ENCODE peak calls at places on chromosomes 5 and 9, in six cellular contexts. L, I, T, C, Z and Y are unnamed samples.

GRCh38 chr9:110099236-110099741 is 108.7 kb downstream of the C9orf152 start:
- DNase-seq in C (no peak), Z (peak), L (peak), T (no peak), I (no peak), Y (peak)

GRCh38 chr5:90111354-90112070 is 298.0 kb downstream of the CETN3 start:
- DNase-seq in Z (peak), T (no peak), C (no peak), L (no peak), I (no peak), Y (no peak)

GRCh38 chr9:95010431-95010838 is 283.9 kb downstream of the AOPEP start:
- DNase-seq in T (no peak), I (no peak), C (no peak), L (no peak), Z (no peak), Y (no peak)

GRCh38 chr9:129182625-129183494 is 4.8 kb upstream of the IER5L start:
- DNase-seq in I (peak), C (peak), T (no peak), L (no peak), Z (peak), Y (no peak)

GRCh38 chr9:37969130-37969529 is 65.2 kb upstream of the SLC25A51 start:
- DNase-seq in C (peak), L (no peak), T (peak), Z (no peak), I (no peak), Y (no peak)

GRCh38 chr5:115342593-115343377 is 46.3 kb upstream of the CCDC112 start:
- DNase-seq in C (no peak), T (no peak), I (no peak), Z (peak), L (no peak), Y (no peak)

GRCh38 chr5:9903806-9904205 is 273.7 kb upstream of the TAS2R1 start:
- DNase-seq in Z (peak), I (no peak), L (no peak), C (no peak), T (no peak), Y (no peak)

GRCh38 chr5:2749514-2750025 is 1.9 kb downstream of the IRX2 start:
- DNase-seq in C (no peak), I (no peak), Z (peak), L (no peak), T (no peak), Y (no peak)

GRCh38 chr9:113154936-113155335 is 4.1 kb downstream of the SLC31A2 start:
- DNase-seq in C (no peak), L (no peak), I (no peak), Z (no peak), T (no peak), Y (no peak)

GRCh38 chr9:15999422-16000339 is 446.8 kb downstream of the CCDC171 start:
- DNase-seq in I (no peak), L (no peak), C (peak), Z (peak), T (no peak), Y (peak)

GRCh38 chr5:112776301-112776856 is 38.7 kb downstream of the APC start:
- DNase-seq in Z (peak), L (no peak), I (no peak), C (no peak), T (no peak), Y (peak)

GRCh38 chr9:123235448-123235847 is 32.9 kb downstream of the STRBP start:
- DNase-seq in Z (no peak), T (no peak), I (no peak), L (no peak), C (no peak), Y (no peak)

GRCh38 chr5:157890825-157891587 is 32.1 kb upstream of the CLINT1 start:
- DNase-seq in T (no peak), C (no peak), I (no peak), L (no peak), Z (no peak), Y (no peak)

GRCh38 chr5:120413706-120414105 is 50.4 kb upstream of the PRR16 start:
- DNase-seq in I (no peak), T (no peak), Z (peak), C (no peak), L (no peak), Y (no peak)

GRCh38 chr9:19162956-19163355 is 35.7 kb upstream of the PLIN2 start:
- DNase-seq in I (no peak), Z (peak), L (no peak), T (peak), C (no peak), Y (no peak)

GRCh38 chr9:35729700-35730485 is 2.1 kb downstream of the TLN1 start:
- DNase-seq in Z (peak), C (peak), T (peak), L (no peak), I (no peak), Y (peak)

GRCh38 chr5:56410696-56411095 is 177.6 kb upstream of the ANKRD55 start:
- DNase-seq in C (no peak), Z (no peak), L (no peak), I (no peak), T (no peak), Y (no peak)

GRCh38 chr5:124061663-124062062 is 549.7 kb downstream of the CSNK1G3 start:
- DNase-seq in C (no peak), T (peak), Z (peak), I (no peak), L (no peak), Y (no peak)

GRCh38 chr5:134545070-134545868 is 19.8 kb downstream of the JADE2 start:
- DNase-seq in Z (no peak), I (no peak), T (peak), L (peak), C (no peak), Y (no peak)

GRCh38 chr9:129108083-129108804 is 2.3 kb downstream of the CRAT start:
- DNase-seq in L (no peak), Z (no peak), C (no peak), T (no peak), I (no peak), Y (no peak)

GRCh38 chr5:90940227-90940995 is 381.8 kb downstream of the ADGRV1 start:
- DNase-seq in C (peak), T (peak), Z (peak), L (no peak), I (peak), Y (peak)

GRCh38 chr5:107936532-107936931 is 265.8 kb upstream of the EFNA5 start:
- DNase-seq in T (no peak), L (no peak), C (no peak), I (no peak), Z (no peak), Y (no peak)

GRCh38 chr5:123719004-123719403 is 207.0 kb downstream of the CSNK1G3 start:
- DNase-seq in Z (no peak), T (no peak), C (no peak), L (no peak), I (no peak), Y (no peak)

GRCh38 chr9:135156525-135157510 is 69.3 kb downstream of the OLFM1 start:
- DNase-seq in T (peak), I (peak), Z (peak), C (peak), L (no peak), Y (peak)

GRCh38 chr9:126688617-126689016 is 74.9 kb downstream of the LMX1B start:
- DNase-seq in T (no peak), L (no peak), I (no peak), Z (no peak), C (no peak), Y (no peak)

GRCh38 chr5:40437452-40437861 is 242.3 kb upstream of the PTGER4 start:
- DNase-seq in Z (peak), L (no peak), T (peak), C (peak), I (no peak), Y (peak)

GRCh38 chr9:88808019-88808656 is 183.1 kb upstream of the S1PR3 start:
- DNase-seq in I (no peak), T (no peak), L (peak), C (no peak), Z (peak), Y (no peak)

GRCh38 chr5:136594416-136594815 is 229.1 kb upstream of the TRPC7 start:
- DNase-seq in I (no peak), T (no peak), C (no peak), Z (no peak), L (no peak), Y (no peak)

GRCh38 chr5:59799668-59800374 is 93.7 kb downstream of the PDE4D start:
- DNase-seq in T (no peak), Z (peak), C (peak), I (peak), L (no peak), Y (peak)

GRCh38 chr5:97929383-97929782 is 746.3 kb upstream of the RIOK2 start:
- DNase-seq in L (no peak), C (no peak), Z (no peak), I (no peak), T (no peak), Y (no peak)

GRCh38 chr9:129583308-129584038 is 37.4 kb downstream of the C9orf50 start:
- DNase-seq in I (no peak), L (no peak), C (no peak), T (peak), Z (no peak), Y (no peak)

GRCh38 chr9:98850851-98851729 is 43.6 kb downstream of the GALNT12 start:
- DNase-seq in I (no peak), Z (no peak), T (no peak), L (peak), C (no peak), Y (no peak)

GRCh38 chr9:134491436-134491835 is 150.2 kb upstream of the COL5A1 start:
- DNase-seq in C (no peak), I (no peak), L (peak), Z (no peak), T (no peak), Y (no peak)

GRCh38 chr5:26582350-26583040 is 455.9 kb downstream of the CDH9 start:
- DNase-seq in T (no peak), L (no peak), Z (peak), C (no peak), I (no peak), Y (no peak)

GRCh38 chr9:16321461-16322119 is 548.9 kb downstream of the BNC2 start:
- DNase-seq in L (peak), Z (peak), I (peak), T (peak), C (no peak), Y (no peak)

GRCh38 chr5:153429734-153430133 is 60.7 kb upstream of the GRIA1 start:
- DNase-seq in C (no peak), I (no peak), L (no peak), T (no peak), Z (no peak), Y (no peak)

GRCh38 chr5:82538339-82539034 is 260.3 kb upstream of the RPS23 start:
- DNase-seq in T (no peak), C (no peak), L (no peak), I (no peak), Z (no peak), Y (no peak)

GRCh38 chr9:4333787-4334186 is 33.9 kb upstream of the GLIS3 start:
- DNase-seq in Z (no peak), T (no peak), C (no peak), I (no peak), L (no peak), Y (no peak)

GRCh38 chr5:82748688-82749091 is 328.5 kb downstream of the TMEM167A start:
- DNase-seq in C (no peak), Z (no peak), L (no peak), I (no peak), T (no peak), Y (no peak)

GRCh38 chr5:73118331-73119011 is 1.9 kb upstream of the TMEM171 start:
- DNase-seq in L (no peak), Z (no peak), C (peak), I (no peak), T (no peak), Y (no peak)

DNA sequence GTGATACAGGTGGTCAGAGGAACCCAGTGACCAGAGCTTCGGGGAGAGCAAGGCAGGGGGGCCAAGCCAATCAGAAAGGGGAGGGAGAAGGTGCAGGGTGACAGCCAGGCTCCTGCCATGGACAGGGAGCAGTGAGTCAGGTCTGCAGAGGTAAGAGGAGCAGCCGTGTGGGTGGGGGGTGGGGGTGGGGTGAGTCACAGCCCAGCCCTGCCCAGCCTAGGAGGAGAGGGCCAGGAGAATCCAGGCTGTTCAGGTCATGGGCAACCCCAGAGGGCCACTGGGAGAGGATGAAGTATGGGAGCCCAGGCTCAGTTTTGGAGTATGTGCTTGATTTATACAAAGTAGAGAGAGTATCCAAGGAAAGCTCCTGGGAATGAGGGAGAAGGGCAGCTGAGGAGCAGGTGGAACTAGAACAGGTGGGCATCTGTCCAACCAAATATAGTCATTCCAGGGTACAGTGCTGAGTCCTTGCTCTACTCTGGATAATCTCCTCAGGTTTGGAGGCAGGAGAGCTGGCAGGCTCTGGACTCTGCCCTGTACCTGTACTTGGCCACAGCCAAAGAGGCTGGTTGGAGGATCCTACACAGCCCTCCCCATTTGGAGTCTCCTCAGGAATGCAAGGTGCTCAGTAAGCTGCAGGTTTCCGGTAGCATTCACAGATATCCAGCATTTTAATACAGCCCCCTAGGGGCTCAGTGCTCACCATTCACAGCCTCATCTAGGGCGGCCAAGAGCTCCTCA is 1.6 kb downstream of the HBEGF start:
- DNase-seq in L (no peak), T (no peak), I (no peak), C (peak), Z (peak), Y (peak)
- TF ChIP-seq CTCF in L (no peak), T (no peak), I (no peak), C (no peak), Z (no peak), Y (no peak)

GRCh38 chr5:77218263-77218662 is 7.8 kb downstream of the PDE8B start:
- DNase-seq in I (no peak), L (no peak), Z (peak), T (no peak), C (no peak), Y (peak)
- TF ChIP-seq CTCF in I (peak), L (no peak), Z (no peak), T (no peak), C (no peak), Y (no peak)

DNA sequence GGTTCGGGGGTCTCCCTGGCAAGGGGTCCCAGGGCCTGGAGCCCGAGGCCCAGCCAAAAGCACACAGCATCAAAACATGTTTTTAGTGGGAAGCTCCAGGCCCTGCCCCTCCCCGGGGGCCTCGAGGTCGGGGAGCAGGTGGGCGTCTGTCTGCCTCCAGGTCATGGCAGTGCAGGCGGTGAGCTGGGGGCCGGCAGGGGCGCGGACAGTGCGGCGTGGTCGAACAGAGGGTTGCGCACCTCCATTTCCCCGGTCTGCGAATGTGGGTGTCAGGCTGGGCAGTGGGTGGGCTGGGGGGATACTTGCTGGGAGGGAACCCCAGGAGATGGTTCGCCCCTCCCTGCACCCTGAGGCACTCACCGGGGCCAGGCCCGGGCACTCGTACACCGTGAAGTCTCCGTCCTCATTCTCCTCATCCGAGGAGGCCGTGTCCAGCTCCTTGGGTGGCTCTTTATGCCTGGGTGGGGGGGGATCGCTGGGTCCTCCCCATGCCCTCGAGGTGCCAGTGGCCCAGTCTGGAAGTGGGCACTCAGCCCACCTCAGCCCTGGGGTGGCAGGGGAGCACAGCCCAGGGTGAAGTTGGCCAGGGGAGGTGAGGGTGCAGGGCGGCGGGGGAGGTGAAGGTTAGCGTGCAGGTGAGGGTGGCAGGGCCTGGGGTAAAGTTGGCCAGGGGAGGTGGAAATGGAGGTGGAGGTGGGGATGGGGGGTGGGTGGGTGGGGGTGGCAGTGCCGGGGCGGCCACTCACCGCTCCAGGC is 6.2 kb downstream of the NPDC1 start:
- DNase-seq in C (no peak), I (no peak), L (no peak), Z (no peak), T (no peak), Y (no peak)
- TF ChIP-seq CTCF in C (no peak), I (no peak), L (no peak), Z (no peak), T (no peak), Y (no peak)

GRCh38 chr5:96052374-96052773 is 90.7 kb upstream of the ELL2 start:
- DNase-seq in T (no peak), I (no peak), Z (no peak), L (no peak), C (no peak), Y (no peak)
- TF ChIP-seq CTCF in T (no peak), I (no peak), Z (no peak), L (no peak), C (no peak), Y (no peak)

DNA sequence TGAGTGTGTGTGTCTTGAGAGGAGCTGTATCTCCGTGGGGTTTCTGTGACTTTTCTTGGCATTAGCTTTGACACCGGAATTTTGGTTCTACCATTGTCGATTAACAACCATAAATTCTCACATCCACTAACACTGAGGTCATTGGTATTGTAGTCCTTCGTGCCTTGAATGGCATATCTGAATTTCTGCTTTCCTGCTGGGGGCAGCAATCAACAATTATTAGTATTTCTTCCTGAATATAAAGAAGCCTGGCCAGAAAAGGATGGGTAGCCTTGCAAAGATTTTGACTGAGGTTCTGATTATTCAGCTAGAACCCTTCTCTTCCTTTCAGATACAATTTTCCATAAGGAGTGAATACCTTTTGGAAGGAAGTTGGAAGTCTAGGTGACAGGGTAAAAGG is 33.5 kb upstream of the SHOC1 start:
- DNase-seq in L (no peak), T (no peak), Z (peak), C (no peak), I (no peak), Y (peak)
- TF ChIP-seq CTCF in L (no peak), T (no peak), Z (no peak), C (no peak), I (no peak), Y (no peak)

DNA sequence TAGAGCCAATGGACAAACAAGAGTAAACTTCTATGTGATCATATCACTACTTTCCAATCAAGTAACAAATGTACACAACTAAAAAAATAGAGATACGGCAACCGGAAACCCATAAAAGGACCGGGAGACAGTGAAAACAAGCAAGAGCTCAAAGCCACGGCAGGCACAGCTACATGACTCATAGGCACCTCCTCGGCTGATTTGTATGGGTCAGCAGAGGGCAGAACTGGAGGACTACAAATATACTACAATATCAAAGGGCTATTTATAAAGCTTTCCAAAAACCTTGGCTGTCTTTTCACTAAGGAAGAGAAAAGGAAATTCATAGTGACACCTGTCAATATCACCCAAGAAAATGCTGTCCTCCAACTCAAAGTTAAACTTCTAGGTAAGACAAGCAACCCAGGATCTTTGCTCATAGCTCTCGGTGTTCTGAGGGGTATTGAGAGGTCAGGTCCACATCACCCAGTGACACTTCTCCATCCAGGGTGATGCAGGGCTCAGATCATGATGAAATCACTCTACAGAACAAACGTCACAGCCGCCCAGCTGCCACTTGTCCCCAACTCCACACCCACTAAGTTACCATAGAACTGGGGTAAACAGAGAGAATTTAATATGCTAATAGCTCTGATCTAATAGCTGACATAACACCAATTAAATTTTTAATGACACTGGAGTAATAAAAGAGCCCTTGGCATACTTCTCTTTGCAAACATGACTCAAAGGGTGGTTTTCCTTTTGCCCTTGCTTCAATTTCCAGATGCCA is 41.3 kb downstream of the PFDN1 start:
- DNase-seq in Z (peak), I (no peak), C (peak), L (no peak), T (peak), Y (peak)
- TF ChIP-seq CTCF in Z (no peak), I (no peak), C (no peak), L (no peak), T (no peak), Y (no peak)

GRCh38 chr5:133341915-133342710 is 270.2 kb downstream of the FSTL4 start:
- DNase-seq in C (no peak), T (no peak), L (no peak), Z (no peak), I (no peak), Y (no peak)

GRCh38 chr5:133343196-133343595 is 269.1 kb downstream of the FSTL4 start:
- DNase-seq in Z (no peak), L (no peak), C (no peak), T (no peak), I (no peak), Y (no peak)

GRCh38 chr5:133340002-133340755 is 272.2 kb downstream of the FSTL4 start:
- DNase-seq in C (no peak), Z (no peak), I (no peak), T (no peak), L (no peak), Y (no peak)

GRCh38 chr5:133340822-133341221 is 271.5 kb downstream of the FSTL4 start:
- DNase-seq in C (no peak), L (no peak), T (no peak), I (no peak), Z (no peak), Y (no peak)

GRCh38 chr5:133341296-133341695 is 271.0 kb downstream of the FSTL4 start:
- DNase-seq in C (no peak), L (no peak), I (no peak), T (no peak), Z (no peak), Y (no peak)
- TF ChIP-seq CTCF in C (no peak), L (no peak), I (no peak), T (no peak), Z (no peak), Y (no peak)

GRCh38 chr5:41707853-41708603 is 162.2 kb downstream of the OXCT1 start:
- DNase-seq in I (no peak), L (no peak), C (no peak), T (no peak), Z (peak), Y (peak)
- TF ChIP-seq CTCF in I (peak), L (no peak), C (no peak), T (no peak), Z (peak), Y (peak)

GRCh38 chr5:96729156-96729555 is 67.0 kb downstream of the CAST start:
- DNase-seq in L (no peak), I (no peak), C (no peak), Z (no peak), T (no peak), Y (no peak)
- TF ChIP-seq CTCF in L (no peak), I (peak), C (no peak), Z (peak), T (no peak), Y (peak)

GRCh38 chr9:131406567-131407436 is 12.9 kb downstream of the PRRC2B start:
- DNase-seq in T (no peak), Z (no peak), I (no peak), L (no peak), C (no peak), Y (no peak)
- TF ChIP-seq CTCF in T (no peak), Z (no peak), I (no peak), L (no peak), C (no peak), Y (no peak)